ENCODE peak calls at places on chromosome 10, in six cellular contexts. H is SHP77, N is HFF-Myc, I is NCI-H82, J is NCI-H1092, D is activated T-cell treated with anti-CD3 and anti-CD28 coated beads for 48 hours. O is an unnamed sample.
A peak's percentile ranks its signal among the peaks of the same experiment; 100 is the strongest.

GRCh38 chr10:103041391-103041790 is 123.3 kb downstream of the CNNM2 start:
- DNase-seq in N (no peak), H (no peak), D (no peak), J (no peak), I (no peak), O (no peak)

GRCh38 chr10:11551915-11552602 is 59.4 kb downstream of the USP6NL start:
- DNase-seq in H (no peak), I (peak; percentile 1), N (peak; percentile 66), J (no peak), D (no peak), O (no peak)

GRCh38 chr10:42556931-42557330 is 81.4 kb downstream of the ZNF33B start:
- DNase-seq in N (no peak), D (no peak), I (no peak), H (no peak), J (no peak), O (no peak)

GRCh38 chr10:118943253-118943652 is 86.3 kb upstream of the NANOS1 start:
- DNase-seq in H (no peak), I (no peak), N (no peak), D (no peak), J (no peak), O (no peak)

GRCh38 chr10:31359979-31360378 is 41.0 kb downstream of the ZEB1 start:
- DNase-seq in D (no peak), J (no peak), I (peak; percentile 72), H (peak; percentile 53), N (no peak), O (no peak)

GRCh38 chr10:3948843-3949242 is 163.8 kb upstream of the KLF6 start:
- DNase-seq in N (no peak), J (peak; percentile 57), I (no peak), H (peak; percentile 9), D (peak; percentile 43), O (peak; percentile 37)

GRCh38 chr10:29946953-29947700 is 112.3 kb downstream of the JCAD start:
- DNase-seq in N (peak; percentile 42), I (no peak), H (no peak), J (no peak), D (no peak), O (no peak)

GRCh38 chr10:106189254-106189653 is 975.3 kb downstream of the SORCS1 start:
- DNase-seq in N (peak; percentile 7), J (no peak), D (no peak), H (peak; percentile 50), I (peak; percentile 56), O (no peak)

GRCh38 chr10:14698487-14699170 is 76.1 kb downstream of the FAM107B start:
- DNase-seq in N (peak; percentile 88), H (no peak), D (no peak), J (no peak), I (no peak), O (no peak)

GRCh38 chr10:47030191-47030698 is 119.0 kb downstream of the PTPN20 start:
- DNase-seq in H (no peak), I (no peak), N (no peak), D (no peak), J (no peak), O (no peak)

GRCh38 chr10:87092861-87093460 is 1.7 kb downstream of the GLUD1 start:
- DNase-seq in H (no peak), D (no peak), I (peak; percentile 74), J (no peak), N (no peak), O (no peak)

GRCh38 chr10:33509231-33509871 is 174.9 kb upstream of the NRP1 start:
- DNase-seq in N (peak; percentile 70), J (no peak), H (peak; percentile 39), D (peak; percentile 13), I (peak; percentile 21), O (no peak)

GRCh38 chr10:96814264-96814663 is 17.8 kb upstream of the LCOR start:
- DNase-seq in N (no peak), H (no peak), J (no peak), I (no peak), D (no peak), O (no peak)

GRCh38 chr10:80596391-80597257 is 58.9 kb downstream of the SH2D4B start:
- DNase-seq in N (no peak), I (peak; percentile 63), D (no peak), J (no peak), H (no peak), O (peak; percentile 18)

GRCh38 chr10:122863796-122864592 is 15.4 kb downstream of the FAM24B start:
- DNase-seq in H (no peak), J (no peak), D (no peak), N (no peak), I (no peak), O (no peak)

GRCh38 chr10:13223241-13223640 is 10.9 kb downstream of the UCMA start:
- DNase-seq in J (no peak), I (no peak), N (no peak), D (no peak), H (no peak), O (no peak)

GRCh38 chr10:22597142-22597541 is 117.2 kb downstream of the PIP4K2A start:
- DNase-seq in J (no peak), H (no peak), D (no peak), N (no peak), I (peak; percentile 14), O (no peak)

GRCh38 chr10:114825513-114826253 is 4.1 kb downstream of the FHIP2A start:
- DNase-seq in J (no peak), H (no peak), D (no peak), N (peak; percentile 59), I (no peak), O (no peak)

GRCh38 chr10:104146871-104147270 is 24.9 kb downstream of the SFR1 start:
- DNase-seq in H (no peak), D (no peak), N (no peak), J (no peak), I (peak; percentile 8), O (no peak)

GRCh38 chr10:36681751-36682633 is 443.4 kb upstream of the ANKRD30A start:
- DNase-seq in N (no peak), I (peak; percentile 47), D (no peak), H (no peak), J (no peak), O (no peak)

GRCh38 chr10:127424594-127425264 is 124.4 kb upstream of the NPS start:
- DNase-seq in H (no peak), J (no peak), D (no peak), I (peak; percentile 29), N (no peak), O (no peak)

GRCh38 chr10:128046156-128046933 is 79.9 kb downstream of the MKI67 start:
- DNase-seq in N (no peak), D (no peak), J (no peak), H (no peak), I (no peak), O (no peak)

GRCh38 chr10:20004087-20004523 is 187.9 kb downstream of the PLXDC2 start:
- DNase-seq in I (no peak), H (no peak), N (no peak), J (no peak), D (no peak), O (no peak)

GRCh38 chr10:72730462-72730861 is 38.5 kb downstream of the MCU start:
- DNase-seq in N (no peak), J (no peak), I (no peak), H (no peak), D (no peak), O (no peak)

GRCh38 chr10:97498841-97499560 is at the start of gene UBTD1:
- DNase-seq in N (no peak), D (peak; percentile 30), I (peak; percentile 48), H (peak; percentile 37), J (no peak), O (peak; percentile 32)

GRCh38 chr10:112983444-112984056 is 33.5 kb downstream of the TCF7L2 start:
- DNase-seq in J (no peak), I (no peak), N (no peak), D (no peak), H (no peak), O (no peak)

GRCh38 chr10:114489521-114490310 is 85.4 kb upstream of the AFAP1L2 start:
- DNase-seq in H (no peak), J (no peak), I (no peak), D (no peak), N (no peak), O (no peak)

GRCh38 chr10:86291616-86292340 is 74.8 kb downstream of the GRID1 start:
- DNase-seq in N (no peak), D (no peak), I (peak; percentile 4), H (no peak), J (no peak), O (no peak)

GRCh38 chr10:71975891-71976725 is 11.9 kb downstream of the CHST3 start:
- DNase-seq in J (no peak), H (peak; percentile 41), N (no peak), I (peak; percentile 7), D (no peak), O (no peak)

GRCh38 chr10:22682237-22683192 is 31.9 kb downstream of the PIP4K2A start:
- DNase-seq in J (no peak), D (no peak), H (no peak), N (no peak), I (no peak), O (no peak)

GRCh38 chr10:104331208-104331838 is 6.9 kb downstream of the ITPRIP start:
- DNase-seq in N (no peak), H (no peak), I (no peak), J (peak; percentile 30), D (no peak), O (no peak)

GRCh38 chr10:31761156-31761555 is 167.5 kb downstream of the ARHGAP12 start:
- DNase-seq in H (no peak), J (no peak), N (no peak), D (no peak), I (no peak), O (no peak)

GRCh38 chr10:48439031-48439430 is 132.6 kb downstream of the MAPK8 start:
- DNase-seq in J (no peak), D (no peak), I (no peak), N (no peak), H (no peak), O (no peak)

GRCh38 chr10:35789996-35790395 is 147.9 kb upstream of the FZD8 start:
- DNase-seq in I (no peak), H (no peak), D (no peak), J (no peak), N (no peak), O (no peak)

GRCh38 chr10:34899161-34899560 is 84.1 kb upstream of the PARD3 start:
- DNase-seq in I (no peak), H (no peak), J (no peak), N (no peak), D (no peak), O (no peak)

GRCh38 chr10:75662715-75663114 is 231.3 kb downstream of the LRMDA start:
- DNase-seq in D (no peak), J (no peak), H (no peak), N (no peak), I (no peak), O (no peak)

GRCh38 chr10:131135716-131136115 is 175.8 kb downstream of the TCERG1L start:
- DNase-seq in N (no peak), H (no peak), J (no peak), I (no peak), D (no peak), O (no peak)

O was measured in stimulated activated CD4-positive, alpha-beta T cell treated with anti-CD3 and anti-CD28 coated beads, Interleukin-4, amount 100 ng/mL, for 1 hour.